ENCODE peak calls at places on chromosomes 5 and 9, in ten cellular contexts. Z is CD8-positive, alpha-beta T cell; N is fibroblast of lung; D is left ventricle myocardium inferior; W is osteoblast; L is Peyer's patch; Y is transverse colon; S is A673; T is heart left ventricle; P is gastrocnemius medialis. I is an unnamed sample.

GRCh38 chr5:66151030-66151429 is 6.9 kb downstream of the SREK1 start:
- DNase-seq in Z (no peak), N (peak; percentile 8), D (no peak), W (peak; percentile 72), L (no peak), Y (no peak), S (no peak), T (no peak), P (no peak), I (no peak)

GRCh38 chr5:14208071-14209021 is 65.2 kb downstream of the TRIO start:
- DNase-seq in Z (no peak), N (peak; percentile 93), D (no peak), W (no peak), L (peak; percentile 67), Y (peak; percentile 59), S (no peak), T (no peak), P (no peak), I (no peak)

GRCh38 chr9:125532812-125533594 is 174.0 kb downstream of the MAPKAP1 start:
- DNase-seq in Z (no peak), N (no peak), D (no peak), W (no peak), L (no peak), Y (no peak), S (no peak), T (no peak), P (no peak), I (no peak)

GRCh38 chr9:115264333-115264732 is 146.4 kb upstream of the TNC start:
- DNase-seq in Z (no peak), N (peak; percentile 84), D (no peak), W (no peak), L (no peak), Y (no peak), S (no peak), T (no peak), P (no peak), I (no peak)

GRCh38 chr9:121344062-121344696 is 25.9 kb downstream of the STOM start:
- DNase-seq in Z (no peak), N (no peak), D (no peak), W (no peak), L (no peak), Y (no peak), S (no peak), T (no peak), P (no peak), I (no peak)

GRCh38 chr9:122368642-122369041 is 2.2 kb upstream of the PTGS1 start:
- DNase-seq in Z (no peak), N (no peak), D (no peak), W (no peak), L (no peak), Y (no peak), S (no peak), T (no peak), P (no peak), I (no peak)

GRCh38 chr5:79853676-79854418 is 137.2 kb downstream of the MTX3 start:
- DNase-seq in Z (no peak), N (peak; percentile 46), D (no peak), W (peak; percentile 61), L (no peak), Y (no peak), S (no peak), T (no peak), P (no peak), I (no peak)

GRCh38 chr5:122182491-122182921 is 53.2 kb downstream of the ZNF474 start:
- DNase-seq in Z (no peak), N (peak; percentile 92), D (peak; percentile 41), W (no peak), L (no peak), Y (peak; percentile 81), S (peak; percentile 78), T (no peak), P (peak; percentile 12), I (no peak)

GRCh38 chr5:176831026-176831423 is 20.7 kb downstream of the UNC5A start:
- DNase-seq in Z (no peak), N (no peak), D (no peak), W (no peak), L (no peak), Y (no peak), S (no peak), T (no peak), P (no peak), I (no peak)

GRCh38 chr5:97085787-97086181 is 56.6 kb downstream of the LIX1 start:
- DNase-seq in Z (no peak), N (no peak), D (no peak), W (no peak), L (no peak), Y (no peak), S (no peak), T (no peak), P (no peak), I (no peak)

GRCh38 chr5:3002230-3002629 is 250.8 kb upstream of the IRX2 start:
- DNase-seq in Z (no peak), N (no peak), D (no peak), W (no peak), L (no peak), Y (no peak), S (no peak), T (no peak), P (no peak), I (no peak)

GRCh38 chr5:80238778-80239679 is 16.8 kb downstream of the SERINC5 start:
- DNase-seq in Z (no peak), N (peak; percentile 83), D (peak; percentile 72), W (no peak), L (peak; percentile 71), Y (peak; percentile 63), S (peak; percentile 71), T (peak; percentile 70), P (peak; percentile 67), I (no peak)

GRCh38 chr5:4411664-4412063 is 728.5 kb upstream of the ADAMTS16 start:
- DNase-seq in Z (no peak), N (no peak), D (no peak), W (no peak), L (no peak), Y (no peak), S (no peak), T (no peak), P (no peak), I (no peak)

GRCh38 chr9:125255781-125256391 is 5.7 kb upstream of the GAPVD1 start:
- DNase-seq in Z (no peak), N (no peak), D (no peak), W (no peak), L (no peak), Y (no peak), S (peak; percentile 43), T (no peak), P (no peak), I (no peak)

GRCh38 chr5:16932401-16932800 is 3.7 kb downstream of the MYO10 start:
- DNase-seq in Z (no peak), N (no peak), D (no peak), W (peak; percentile 31), L (no peak), Y (peak; percentile 27), S (no peak), T (no peak), P (no peak), I (no peak)
- H3K4me3 ChIP-seq in Z (no peak overlapping the region), N (no peak overlapping the region), D (no peak overlapping the region), W (no peak overlapping the region), L (peak overlapping the region; percentile 77), Y (no peak overlapping the region), S (peak overlapping the region; percentile 90), T (no peak overlapping the region), P (no peak overlapping the region), I (no peak overlapping the region)

GRCh38 chr5:108748354-108749129 is 845 bp downstream of the FER start:
- DNase-seq in Z (peak; percentile 95), N (peak; percentile 99), D (peak; percentile 99), W (peak; percentile 97), L (peak; percentile 99), Y (peak; percentile 99), S (peak; percentile 99), T (peak; percentile 99), P (peak; percentile 99), I (peak; percentile 95)
- TF ChIP-seq CTCF in Z (no peak), N (no peak), D (peak; percentile 23), W (peak; percentile 17), L (no peak), Y (peak; percentile 41), S (peak; percentile 47), T (no peak), P (peak; percentile 16), I (peak; percentile 4)

GRCh38 chr5:150394103-150394502 is 18.6 kb downstream of the CD74 start:
- DNase-seq in Z (no peak), N (peak; percentile 17), D (no peak), W (peak; percentile 34), L (no peak), Y (no peak), S (no peak), T (no peak), P (no peak), I (no peak)

GRCh38 chr5:150394912-150395689 is 17.6 kb downstream of the CD74 start:
- DNase-seq in Z (no peak), N (peak; percentile 14), D (no peak), W (peak; percentile 37), L (no peak), Y (no peak), S (no peak), T (no peak), P (no peak), I (no peak)

GRCh38 chr5:150397749-150398431 is 14.8 kb downstream of the CD74 start:
- DNase-seq in Z (no peak), N (no peak), D (no peak), W (peak; percentile 25), L (no peak), Y (no peak), S (no peak), T (no peak), P (no peak), I (no peak)

GRCh38 chr5:150396247-150396646 is 16.5 kb downstream of the CD74 start:
- DNase-seq in Z (no peak), N (no peak), D (no peak), W (peak; percentile 75), L (no peak), Y (no peak), S (no peak), T (no peak), P (no peak), I (no peak)

GRCh38 chr5:150395690-150395979 is 17.1 kb downstream of the CD74 start:
- DNase-seq in Z (no peak), N (no peak), D (no peak), W (peak; percentile 67), L (no peak), Y (no peak), S (no peak), T (no peak), P (no peak), I (no peak)
- H3K36me3 ChIP-seq in Z (peaks cover 52% of the 10 kb centered on the region), N (peaks cover 28% of the 10 kb centered on the region), D (peaks cover 98% of the 10 kb centered on the region), W (peaks cover 66% of the 10 kb centered on the region), L (peaks cover 82% of the 10 kb centered on the region), Y (no peaks in the 10 kb centered on the region), S (peaks cover 77% of the 10 kb centered on the region), T (no peaks in the 10 kb centered on the region), P (no peaks in the 10 kb centered on the region), I (peaks cover 100% of the 10 kb centered on the region)

DNA sequence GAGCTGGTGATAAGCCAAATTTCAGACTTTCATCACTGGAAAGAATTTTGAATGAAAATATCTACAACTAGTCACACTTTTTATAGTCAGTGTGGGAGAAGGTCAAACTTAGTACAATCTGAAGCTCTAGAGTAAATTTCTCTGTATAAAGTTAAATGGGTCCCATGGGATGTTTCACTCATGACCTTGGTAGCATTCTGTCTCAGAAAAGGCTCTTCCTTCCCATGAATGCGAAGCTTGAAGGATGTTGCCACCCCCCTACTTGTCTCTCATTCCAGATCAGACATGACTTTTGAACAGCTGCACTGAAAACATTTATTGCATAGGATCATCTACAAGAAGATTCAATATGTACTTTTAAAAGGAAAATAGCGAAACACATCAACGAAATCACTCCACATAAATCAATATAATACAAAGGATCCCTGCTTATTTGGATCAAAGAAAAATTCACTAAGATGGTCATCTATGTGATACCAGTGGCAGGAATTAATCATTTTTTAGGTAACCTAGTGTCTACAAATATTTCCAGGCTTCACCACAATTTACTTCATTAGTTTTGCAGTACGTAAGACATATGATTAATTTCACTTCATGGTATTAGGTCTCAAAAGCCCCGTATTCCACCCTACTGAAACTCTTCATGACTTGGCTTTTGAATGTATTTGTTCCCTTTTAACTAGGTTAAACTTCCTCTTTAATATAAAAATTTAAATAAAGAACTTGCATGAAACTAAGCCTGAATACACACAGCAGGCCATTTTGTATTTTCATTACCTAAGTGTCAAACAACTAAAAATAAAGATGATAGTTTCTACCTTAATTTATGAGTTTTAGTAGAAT is 4.4 kb downstream of the ST8SIA4 start:
- DNase-seq in Z (no peak), N (no peak), D (no peak), W (no peak), L (no peak), Y (no peak), S (no peak), T (no peak), P (no peak), I (no peak)
- H3K4me3 ChIP-seq in Z (no peak overlapping the region), N (no peak overlapping the region), D (no peak overlapping the region), W (no peak overlapping the region), L (no peak overlapping the region), Y (no peak overlapping the region), S (no peak overlapping the region), T (no peak overlapping the region), P (no peak overlapping the region), I (no peak overlapping the region)